ENCODE peak calls at places on chromosomes 6 and 20, in nine cellular contexts. One of them, this sample, is unnamed.

GRCh38 chr6:163354779-163355431 is 59.6 kb upstream of the QKI start:
- DNase-seq in keratinocyte: no peak
- DNase-seq in BE2C: peak
- DNase-seq in AG04450: no peak
- DNase-seq in CD8-positive, alpha-beta T cell: no peak
- DNase-seq in tibial artery: peak
- DNase-seq in fibroblast of lung: peak
- DNase-seq in fibroblast of villous mesenchyme: peak
- DNase-seq in kidney: no peak
- DNase-seq in this sample: no peak

GRCh38 chr6:125258651-125259353 is 43.0 kb downstream of the HDDC2 start:
- DNase-seq in keratinocyte: no peak
- DNase-seq in BE2C: no peak
- DNase-seq in AG04450: no peak
- DNase-seq in CD8-positive, alpha-beta T cell: no peak
- DNase-seq in tibial artery: no peak
- DNase-seq in fibroblast of lung: peak
- DNase-seq in fibroblast of villous mesenchyme: no peak
- DNase-seq in kidney: no peak
- DNase-seq in this sample: no peak

GRCh38 chr20:6575912-6576391 is 191.5 kb upstream of the BMP2 start:
- DNase-seq in keratinocyte: no peak
- DNase-seq in BE2C: no peak
- DNase-seq in AG04450: peak
- DNase-seq in CD8-positive, alpha-beta T cell: no peak
- DNase-seq in tibial artery: no peak
- DNase-seq in fibroblast of lung: peak
- DNase-seq in fibroblast of villous mesenchyme: peak
- DNase-seq in kidney: no peak
- DNase-seq in this sample: no peak

GRCh38 chr6:83609248-83609647 is 96.9 kb downstream of the PRSS35 start:
- DNase-seq in keratinocyte: no peak
- DNase-seq in BE2C: peak
- DNase-seq in AG04450: no peak
- DNase-seq in CD8-positive, alpha-beta T cell: no peak
- DNase-seq in tibial artery: no peak
- DNase-seq in fibroblast of lung: no peak
- DNase-seq in fibroblast of villous mesenchyme: no peak
- DNase-seq in kidney: no peak
- DNase-seq in this sample: no peak

GRCh38 chr20:34302312-34302722 is 838 bp downstream of the AHCY start:
- DNase-seq in keratinocyte: no peak
- DNase-seq in BE2C: no peak
- DNase-seq in AG04450: no peak
- DNase-seq in CD8-positive, alpha-beta T cell: no peak
- DNase-seq in tibial artery: no peak
- DNase-seq in fibroblast of lung: peak
- DNase-seq in fibroblast of villous mesenchyme: peak
- DNase-seq in kidney: no peak
- DNase-seq in this sample: no peak

GRCh38 chr20:29741894-29742698 is 1515.4 kb upstream of the DEFB115 start:
- DNase-seq in keratinocyte: no peak
- DNase-seq in BE2C: no peak
- DNase-seq in AG04450: no peak
- DNase-seq in CD8-positive, alpha-beta T cell: no peak
- DNase-seq in tibial artery: no peak
- DNase-seq in fibroblast of lung: no peak
- DNase-seq in fibroblast of villous mesenchyme: no peak
- DNase-seq in kidney: peak
- DNase-seq in this sample: no peak

GRCh38 chr6:30814137-30815084 is 69.9 kb upstream of the DDR1 start:
- DNase-seq in keratinocyte: no peak
- DNase-seq in BE2C: no peak
- DNase-seq in AG04450: no peak
- DNase-seq in CD8-positive, alpha-beta T cell: peak
- DNase-seq in tibial artery: peak
- DNase-seq in fibroblast of lung: peak
- DNase-seq in fibroblast of villous mesenchyme: peak
- DNase-seq in kidney: no peak
- DNase-seq in this sample: no peak

GRCh38 chr20:11267131-11267761 is 593.4 kb upstream of the JAG1 start:
- DNase-seq in keratinocyte: peak
- DNase-seq in BE2C: peak
- DNase-seq in AG04450: peak
- DNase-seq in CD8-positive, alpha-beta T cell: no peak
- DNase-seq in tibial artery: peak
- DNase-seq in fibroblast of lung: peak
- DNase-seq in fibroblast of villous mesenchyme: peak
- DNase-seq in kidney: peak
- DNase-seq in this sample: peak

GRCh38 chr6:85458782-85459181 is 8.9 kb downstream of the NT5E start:
- DNase-seq in keratinocyte: no peak
- DNase-seq in BE2C: no peak
- DNase-seq in AG04450: no peak
- DNase-seq in CD8-positive, alpha-beta T cell: no peak
- DNase-seq in tibial artery: no peak
- DNase-seq in fibroblast of lung: peak
- DNase-seq in fibroblast of villous mesenchyme: no peak
- DNase-seq in kidney: no peak
- DNase-seq in this sample: no peak

DNA sequence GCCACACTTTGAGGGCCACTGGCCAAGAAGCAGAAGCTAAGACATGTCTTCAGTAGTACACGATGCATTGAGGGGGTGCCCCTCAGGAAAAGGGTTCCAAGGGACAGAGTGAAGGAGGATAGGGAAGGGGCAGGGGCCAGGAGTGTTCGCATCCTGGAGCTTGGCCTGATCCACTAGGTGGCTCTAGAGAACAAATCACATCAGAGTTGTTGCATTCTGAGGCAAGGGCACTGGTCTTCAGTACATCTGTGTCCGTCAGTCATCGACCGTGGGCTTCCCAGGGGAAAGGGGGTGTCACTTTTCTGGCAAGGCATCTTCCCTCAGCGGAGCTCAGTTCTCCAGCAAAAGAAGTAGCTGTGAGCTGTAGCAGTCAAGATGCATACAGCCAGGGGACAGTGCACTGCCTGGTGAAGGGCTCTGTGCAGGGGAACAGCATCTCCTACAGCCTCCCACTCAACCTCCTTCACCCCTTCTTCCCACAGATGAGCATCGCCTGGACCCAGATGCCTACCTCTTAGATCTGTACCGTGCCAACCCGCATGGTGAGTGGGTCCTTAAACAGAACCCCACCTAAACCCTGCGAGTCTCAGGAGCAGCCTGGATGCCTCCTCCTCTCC is 47.8 kb downstream of the ARHGAP40 start:
- DNase-seq in keratinocyte: no peak
- DNase-seq in BE2C: peak
- DNase-seq in AG04450: no peak
- DNase-seq in CD8-positive, alpha-beta T cell: no peak
- DNase-seq in tibial artery: no peak
- DNase-seq in fibroblast of lung: peak
- DNase-seq in fibroblast of villous mesenchyme: peak
- DNase-seq in kidney: no peak
- DNase-seq in this sample: no peak
- TF ChIP-seq CTCF in keratinocyte: peak
- TF ChIP-seq CTCF in BE2C: peak
- TF ChIP-seq CTCF in AG04450: peak
- TF ChIP-seq CTCF in CD8-positive, alpha-beta T cell: no peak
- TF ChIP-seq CTCF in tibial artery: no peak
- TF ChIP-seq CTCF in fibroblast of lung: peak
- TF ChIP-seq CTCF in fibroblast of villous mesenchyme: peak
- TF ChIP-seq CTCF in kidney: peak
- TF ChIP-seq CTCF in this sample: peak

GRCh38 chr6:170532867-170533488 is 20.1 kb downstream of the PSMB1 start:
- DNase-seq in keratinocyte: no peak
- DNase-seq in BE2C: no peak
- DNase-seq in AG04450: no peak
- DNase-seq in CD8-positive, alpha-beta T cell: no peak
- DNase-seq in tibial artery: no peak
- DNase-seq in fibroblast of lung: peak
- DNase-seq in fibroblast of villous mesenchyme: no peak
- DNase-seq in kidney: no peak
- DNase-seq in this sample: no peak
- H3K4me3 ChIP-seq in keratinocyte: no peak
- H3K4me3 ChIP-seq in BE2C: no peak
- H3K4me3 ChIP-seq in AG04450: no peak
- H3K4me3 ChIP-seq in CD8-positive, alpha-beta T cell: no peak
- H3K4me3 ChIP-seq in tibial artery: no peak
- H3K4me3 ChIP-seq in fibroblast of lung: no peak
- H3K4me3 ChIP-seq in fibroblast of villous mesenchyme: no peak
- H3K4me3 ChIP-seq in kidney: no peak
- H3K4me3 ChIP-seq in this sample: no peak

GRCh38 chr20:61566691-61567090 is 314.6 kb downstream of the CDH4 start:
- DNase-seq in keratinocyte: no peak
- DNase-seq in BE2C: no peak
- DNase-seq in AG04450: no peak
- DNase-seq in CD8-positive, alpha-beta T cell: no peak
- DNase-seq in tibial artery: no peak
- DNase-seq in fibroblast of lung: no peak
- DNase-seq in fibroblast of villous mesenchyme: no peak
- DNase-seq in kidney: peak
- DNase-seq in this sample: no peak

GRCh38 chr20:61564628-61565027 is 312.6 kb downstream of the CDH4 start:
- DNase-seq in keratinocyte: no peak
- DNase-seq in BE2C: no peak
- DNase-seq in AG04450: no peak
- DNase-seq in CD8-positive, alpha-beta T cell: no peak
- DNase-seq in tibial artery: no peak
- DNase-seq in fibroblast of lung: no peak
- DNase-seq in fibroblast of villous mesenchyme: no peak
- DNase-seq in kidney: peak
- DNase-seq in this sample: no peak

GRCh38 chr20:61562897-61563504 is 310.9 kb downstream of the CDH4 start:
- DNase-seq in keratinocyte: no peak
- DNase-seq in BE2C: no peak
- DNase-seq in AG04450: no peak
- DNase-seq in CD8-positive, alpha-beta T cell: no peak
- DNase-seq in tibial artery: no peak
- DNase-seq in fibroblast of lung: no peak
- DNase-seq in fibroblast of villous mesenchyme: no peak
- DNase-seq in kidney: peak
- DNase-seq in this sample: no peak

GRCh38 chr20:61567204-61567603 is 315.1 kb downstream of the CDH4 start:
- DNase-seq in keratinocyte: no peak
- DNase-seq in BE2C: no peak
- DNase-seq in AG04450: no peak
- DNase-seq in CD8-positive, alpha-beta T cell: no peak
- DNase-seq in tibial artery: no peak
- DNase-seq in fibroblast of lung: no peak
- DNase-seq in fibroblast of villous mesenchyme: no peak
- DNase-seq in kidney: no peak
- DNase-seq in this sample: no peak

DNA sequence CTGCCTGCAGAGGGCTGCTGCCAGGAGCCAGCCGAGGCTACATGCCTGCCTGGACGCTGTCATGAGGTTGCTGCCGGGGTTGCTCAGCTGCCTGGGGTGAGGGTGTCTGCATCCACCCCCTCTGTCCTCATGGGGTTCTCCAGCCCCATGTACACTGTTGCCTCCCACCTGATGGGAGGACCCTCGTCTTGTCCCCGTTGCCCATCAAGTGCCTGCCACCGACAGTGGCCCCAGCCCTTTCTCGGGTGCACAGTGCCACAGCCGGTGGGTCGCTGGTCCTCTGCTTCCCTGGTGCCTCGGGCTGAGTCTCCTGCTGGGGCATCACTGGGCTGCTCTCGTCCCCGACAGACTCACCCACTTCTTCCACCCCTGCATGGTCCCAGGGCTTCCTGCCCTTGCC is 313.7 kb downstream of the CDH4 start:
- DNase-seq in keratinocyte: no peak
- DNase-seq in BE2C: no peak
- DNase-seq in AG04450: no peak
- DNase-seq in CD8-positive, alpha-beta T cell: no peak
- DNase-seq in tibial artery: no peak
- DNase-seq in fibroblast of lung: no peak
- DNase-seq in fibroblast of villous mesenchyme: no peak
- DNase-seq in kidney: peak
- DNase-seq in this sample: no peak
- TF ChIP-seq CTCF in keratinocyte: no peak
- TF ChIP-seq CTCF in BE2C: no peak
- TF ChIP-seq CTCF in AG04450: no peak
- TF ChIP-seq CTCF in CD8-positive, alpha-beta T cell: no peak
- TF ChIP-seq CTCF in tibial artery: no peak
- TF ChIP-seq CTCF in fibroblast of lung: no peak
- TF ChIP-seq CTCF in fibroblast of villous mesenchyme: no peak
- TF ChIP-seq CTCF in kidney: no peak
- TF ChIP-seq CTCF in this sample: no peak

GRCh38 chr20:63657260-63657936 is 714 bp upstream of the RTEL1 start:
- DNase-seq in keratinocyte: no peak
- DNase-seq in BE2C: no peak
- DNase-seq in AG04450: no peak
- DNase-seq in CD8-positive, alpha-beta T cell: no peak
- DNase-seq in tibial artery: no peak
- DNase-seq in fibroblast of lung: no peak
- DNase-seq in fibroblast of villous mesenchyme: peak
- DNase-seq in kidney: peak
- DNase-seq in this sample: no peak
- H3K4me3 ChIP-seq in keratinocyte: peak
- H3K4me3 ChIP-seq in BE2C: peak
- H3K4me3 ChIP-seq in AG04450: peak
- H3K4me3 ChIP-seq in CD8-positive, alpha-beta T cell: peak
- H3K4me3 ChIP-seq in tibial artery: peak
- H3K4me3 ChIP-seq in fibroblast of lung: peak
- H3K4me3 ChIP-seq in fibroblast of villous mesenchyme: peak
- H3K4me3 ChIP-seq in kidney: peak
- H3K4me3 ChIP-seq in this sample: peak

DNA sequence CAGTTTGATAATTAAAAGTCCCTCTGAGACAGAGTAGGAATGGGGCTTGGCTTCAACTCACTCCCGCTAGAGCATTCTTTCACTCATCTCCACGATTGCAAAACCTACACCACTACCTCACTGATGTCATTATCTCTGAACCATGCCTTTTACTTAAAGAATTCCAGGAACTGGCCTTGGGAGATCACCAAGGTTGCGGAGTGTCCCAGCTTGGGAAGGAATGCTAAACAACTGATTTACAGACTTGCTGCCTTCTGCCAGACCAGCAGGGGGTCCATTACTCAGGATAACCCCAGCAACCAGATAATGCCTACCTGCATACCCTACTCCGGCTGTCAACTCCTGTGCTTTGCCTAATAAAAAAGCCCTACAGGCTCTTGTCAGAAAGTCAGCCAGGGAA is 102.2 kb upstream of the RALGAPA2 start:
- DNase-seq in keratinocyte: no peak
- DNase-seq in BE2C: no peak
- DNase-seq in AG04450: no peak
- DNase-seq in CD8-positive, alpha-beta T cell: no peak
- DNase-seq in tibial artery: no peak
- DNase-seq in fibroblast of lung: no peak
- DNase-seq in fibroblast of villous mesenchyme: no peak
- DNase-seq in kidney: no peak
- DNase-seq in this sample: no peak
- TF ChIP-seq CTCF in keratinocyte: no peak
- TF ChIP-seq CTCF in BE2C: no peak
- TF ChIP-seq CTCF in AG04450: no peak
- TF ChIP-seq CTCF in CD8-positive, alpha-beta T cell: no peak
- TF ChIP-seq CTCF in tibial artery: no peak
- TF ChIP-seq CTCF in fibroblast of lung: no peak
- TF ChIP-seq CTCF in fibroblast of villous mesenchyme: no peak
- TF ChIP-seq CTCF in kidney: no peak
- TF ChIP-seq CTCF in this sample: no peak